ENCODE peak calls at places on chromosomes 6 and 20, in seven cellular contexts. Z is AG10803, K is ovary, J is adrenal gland, Q is heart left ventricle, H is hepatocyte, A is spleen. W is an unnamed sample.
A peak's percentile ranks its signal among the peaks of the same experiment; 100 is the strongest.

GRCh38 chr6:125752773-125753172 is 3.3 kb downstream of the HEY2 start:
- DNase-seq in Z (no peak), K (no peak), J (no peak), Q (no peak), H (no peak), A (no peak), W (no peak)

GRCh38 chr6:116060572-116061283 is at the start of gene FRK:
- DNase-seq in Z (peak; percentile 49), K (peak; percentile 35), J (no peak), Q (no peak), H (peak; percentile 78), A (no peak), W (peak; percentile 41)

GRCh38 chr6:134675110-134676038 is 274.5 kb downstream of the ALDH8A1 start:
- DNase-seq in Z (no peak), K (no peak), J (no peak), Q (no peak), H (no peak), A (no peak), W (peak; percentile 45)

GRCh38 chr6:15504040-15504491 is 158.8 kb downstream of the DTNBP1 start:
- DNase-seq in Z (peak; percentile 33), K (peak; percentile 52), J (peak; percentile 53), Q (peak; percentile 86), H (no peak), A (peak; percentile 47), W (peak; percentile 62)

GRCh38 chr6:117380298-117380697 is 45.4 kb downstream of the ROS1 start:
- DNase-seq in Z (no peak), K (no peak), J (no peak), Q (no peak), H (no peak), A (no peak), W (no peak)

GRCh38 chr6:88761237-88762031 is 202.0 kb downstream of the RNGTT start:
- DNase-seq in Z (no peak), K (no peak), J (no peak), Q (no peak), H (no peak), A (no peak), W (no peak)

GRCh38 chr20:54415967-54416366 is 59.4 kb upstream of the DOK5 start:
- DNase-seq in Z (no peak), K (no peak), J (no peak), Q (no peak), H (no peak), A (no peak), W (no peak)

GRCh38 chr6:111761783-111762312 is 111.4 kb downstream of the FYN start:
- DNase-seq in Z (no peak), K (no peak), J (no peak), Q (no peak), H (peak; percentile 24), A (peak; percentile 86), W (peak; percentile 56)

GRCh38 chr20:51385941-51386530 is 156.5 kb downstream of the NFATC2 start:
- DNase-seq in Z (peak; percentile 40), K (no peak), J (peak; percentile 67), Q (no peak), H (no peak), A (peak; percentile 74), W (peak; percentile 52)

GRCh38 chr6:104332407-104332806 is 527.3 kb downstream of the HACE1 start:
- DNase-seq in Z (no peak), K (no peak), J (no peak), Q (no peak), H (no peak), A (no peak), W (no peak)

GRCh38 chr20:40370800-40371199 is 318.2 kb downstream of the MAFB start:
- DNase-seq in Z (no peak), K (no peak), J (no peak), Q (no peak), H (no peak), A (no peak), W (no peak)

GRCh38 chr6:11974089-11974488 is 38.0 kb upstream of the HIVEP1 start:
- DNase-seq in Z (peak; percentile 52), K (no peak), J (no peak), Q (no peak), H (no peak), A (no peak), W (peak; percentile 25)

GRCh38 chr6:16764188-16764950 is 3.1 kb upstream of the ATXN1 start:
- DNase-seq in Z (peak; percentile 70), K (no peak), J (no peak), Q (no peak), H (peak; percentile 55), A (no peak), W (peak; percentile 65)

GRCh38 chr6:37705239-37706051 is 7.8 kb upstream of the MDGA1 start:
- DNase-seq in Z (peak; percentile 77), K (peak; percentile 88), J (peak; percentile 92), Q (peak; percentile 88), H (peak; percentile 90), A (peak; percentile 90), W (peak; percentile 85)

GRCh38 chr6:159961523-159961922 is 7.4 kb upstream of the IGF2R start:
- DNase-seq in Z (peak; percentile 43), K (no peak), J (no peak), Q (no peak), H (no peak), A (no peak), W (peak; percentile 56)

GRCh38 chr6:145022199-145022782 is 713.0 kb downstream of the EPM2A start:
- DNase-seq in Z (no peak), K (no peak), J (no peak), Q (no peak), H (no peak), A (no peak), W (no peak)

GRCh38 chr6:110524305-110524704 is 47.9 kb upstream of the SLC22A16 start:
- DNase-seq in Z (no peak), K (no peak), J (no peak), Q (no peak), H (peak; percentile 2), A (no peak), W (no peak)

GRCh38 chr6:154164397-154164796 is 125.4 kb downstream of the OPRM1 start:
- DNase-seq in Z (peak; percentile 75), K (peak; percentile 81), J (peak; percentile 75), Q (peak; percentile 34), H (peak; percentile 51), A (no peak), W (peak; percentile 79)

GRCh38 chr6:127855542-127856159 is 45.2 kb downstream of the THEMIS start:
- DNase-seq in Z (peak; percentile 33), K (no peak), J (peak; percentile 61), Q (no peak), H (peak; percentile 46), A (no peak), W (peak; percentile 51)

GRCh38 chr20:57291694-57292093 is 25.3 kb upstream of the BMP7 start:
- DNase-seq in Z (no peak), K (no peak), J (no peak), Q (no peak), H (no peak), A (no peak), W (no peak)
- H3K4me3 ChIP-seq in Z (no peak overlapping the region), K (no peak overlapping the region), J (no peak overlapping the region), Q (no peak overlapping the region), H (no peak overlapping the region), A (no peak overlapping the region), W (no peak overlapping the region)

DNA sequence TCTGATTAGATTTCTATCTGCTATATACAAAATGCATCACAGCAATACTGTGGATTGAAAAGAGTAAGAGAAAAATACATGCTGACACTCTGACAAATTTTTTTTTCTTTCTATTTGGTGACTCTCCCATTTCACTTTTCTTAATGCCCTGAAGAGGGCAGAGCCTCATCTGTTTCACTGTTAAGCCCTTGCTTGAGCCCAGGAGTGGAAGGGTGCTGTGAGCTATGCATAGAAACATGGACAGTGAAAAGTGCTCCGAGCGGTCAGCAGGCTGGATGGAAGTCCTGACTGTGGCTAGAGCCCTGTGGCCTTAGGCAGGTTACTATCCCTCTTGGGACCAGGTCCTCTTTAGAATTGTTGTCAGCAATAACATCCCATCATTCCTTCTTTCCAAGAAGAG is 17.4 kb upstream of the CSE1L start:
- DNase-seq in Z (peak; percentile 55), K (no peak), J (no peak), Q (no peak), H (peak; percentile 30), A (no peak), W (peak; percentile 35)
- TF ChIP-seq CTCF in Z (peak; percentile 53), K (no peak), J (peak; percentile 39), Q (no peak), H (peak; percentile 33), A (no peak), W (peak; percentile 45)

GRCh38 chr20:3730803-3731370 is 1.6 kb upstream of the HSPA12B start:
- DNase-seq in Z (no peak), K (no peak), J (no peak), Q (peak; percentile 23), H (no peak), A (peak; percentile 12), W (no peak)

GRCh38 chr20:3733119-3733995 is 872 bp downstream of the HSPA12B start:
- DNase-seq in Z (no peak), K (no peak), J (no peak), Q (no peak), H (no peak), A (peak; percentile 69), W (no peak)

GRCh38 chr20:3734111-3734843 is 1.8 kb downstream of the HSPA12B start:
- DNase-seq in Z (no peak), K (no peak), J (peak; percentile 68), Q (peak; percentile 27), H (peak; percentile 7), A (peak; percentile 73), W (no peak)

GRCh38 chr20:3731944-3732326 is 550 bp upstream of the HSPA12B start:
- DNase-seq in Z (no peak), K (no peak), J (no peak), Q (peak; percentile 29), H (no peak), A (peak; percentile 62), W (no peak)

DNA sequence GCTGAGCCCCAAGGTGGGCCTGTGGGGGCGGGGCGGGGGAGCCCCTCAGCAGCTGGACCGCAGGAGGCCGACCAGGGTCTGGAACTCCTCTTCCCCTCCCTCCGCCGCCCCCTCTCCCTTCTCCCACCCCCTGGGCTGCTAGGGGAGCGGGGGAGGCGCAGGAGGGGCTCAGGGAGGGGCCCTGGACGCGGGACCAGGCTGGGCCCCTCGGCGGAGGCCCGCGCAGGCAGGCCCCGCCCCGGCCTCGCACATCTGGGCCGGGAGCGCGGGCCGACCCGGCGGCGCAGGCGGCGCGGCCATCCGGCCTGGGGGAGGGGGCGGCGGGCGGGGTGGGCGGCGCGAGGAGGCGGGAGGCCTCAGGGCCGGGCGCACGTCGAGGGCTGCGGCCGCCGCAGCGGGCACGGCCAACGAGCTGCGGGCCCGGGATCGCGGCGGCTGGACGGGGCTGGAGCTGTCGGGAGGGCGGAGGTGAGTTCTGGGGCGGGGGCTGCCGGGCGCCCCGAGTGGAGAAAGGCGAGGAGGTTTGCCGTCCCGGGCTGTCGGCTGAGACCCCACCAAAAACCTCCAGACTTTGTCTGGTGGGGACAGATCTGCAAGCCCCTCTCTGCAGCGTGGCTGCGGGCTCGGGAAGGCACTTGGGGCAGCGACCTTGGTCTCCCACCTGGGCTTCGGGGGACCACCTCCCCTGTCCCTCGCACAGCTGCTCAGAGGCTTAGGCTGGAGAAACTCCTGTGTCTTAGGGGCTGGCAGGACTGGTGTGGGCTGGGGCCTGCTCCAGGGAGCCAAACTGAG is at the start of gene HSPA12B:
- DNase-seq in Z (no peak), K (no peak), J (no peak), Q (peak; percentile 42), H (peak; percentile 60), A (peak; percentile 64), W (no peak)
- H3K4me3 ChIP-seq in Z (no peak within 1 kb of the TSS), K (peak within 1 kb of the TSS; percentile 44), J (no peak within 1 kb of the TSS), Q (peak within 1 kb of the TSS; percentile 51), H (no peak within 1 kb of the TSS), A (peak within 1 kb of the TSS; percentile 33), W (no peak within 1 kb of the TSS)

DNA sequence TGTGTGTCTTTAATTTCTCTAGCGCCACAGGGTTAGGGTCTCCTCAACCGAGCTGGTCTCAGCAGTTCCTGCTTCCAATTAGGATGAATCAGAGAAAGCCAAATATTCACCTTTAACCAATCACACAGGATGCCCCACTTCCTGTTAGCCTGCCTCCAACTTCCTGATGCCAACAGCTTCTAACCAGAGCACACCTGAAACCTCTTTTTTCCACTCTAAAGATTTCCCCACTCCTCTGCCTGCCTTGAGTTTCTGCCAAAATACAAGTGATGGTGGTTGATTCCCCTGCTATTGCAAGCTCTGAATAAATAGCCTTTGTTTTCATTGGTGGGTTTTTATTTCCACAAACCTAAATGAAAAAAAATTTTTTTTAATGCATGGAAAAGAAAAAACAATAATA is 144.7 kb upstream of the UST start:
- DNase-seq in Z (no peak), K (no peak), J (no peak), Q (no peak), H (no peak), A (no peak), W (no peak)
- TF ChIP-seq CTCF in Z (no peak), K (no peak), J (no peak), Q (no peak), H (no peak), A (no peak), W (no peak)

W was measured in fibroblast of mammary gland.